ENCODE peak calls at places on chromosomes 7 and 10, in five cellular contexts. P, Y, N, W and E are unnamed samples.
A peak's percentile ranks its signal among the peaks of the same experiment; 100 is the strongest.

GRCh38 chr7:102286237-102287081 is at the start of gene SH2B2:
- DNase-seq in Y (peak; percentile 70), W (peak; percentile 59), N (peak; percentile 61), P (peak; percentile 79), E (peak; percentile 14)

GRCh38 chr7:104366390-104366789 is 38.0 kb downstream of the LHFPL3 start:
- DNase-seq in W (no peak), P (no peak), Y (no peak), N (no peak), E (no peak)

GRCh38 chr10:93445097-93445960 is 36.8 kb downstream of the MYOF start:
- DNase-seq in N (peak; percentile 97), Y (peak; percentile 95), P (peak; percentile 98), W (peak; percentile 90), E (no peak)

GRCh38 chr10:71061472-71061871 is 150.9 kb upstream of the UNC5B start:
- DNase-seq in Y (no peak), W (no peak), N (no peak), P (no peak), E (no peak)

GRCh38 chr7:40655426-40655825 is 520.6 kb downstream of the SUGCT start:
- DNase-seq in Y (no peak), W (no peak), N (no peak), P (no peak), E (no peak)

GRCh38 chr10:7872041-7872442 is 53.7 kb downstream of the TAF3 start:
- DNase-seq in P (peak; percentile 44), W (no peak), N (no peak), Y (no peak), E (no peak)

GRCh38 chr10:91856637-91857036 is 52.6 kb downstream of the FGFBP3 start:
- DNase-seq in N (no peak), P (peak; percentile 19), Y (no peak), W (no peak), E (no peak)

GRCh38 chr7:71842376-71842775 is 569.8 kb downstream of the CALN1 start:
- DNase-seq in W (no peak), P (no peak), Y (no peak), N (no peak), E (no peak)

GRCh38 chr7:117715784-117716445 is 157.3 kb downstream of the CTTNBP2 start:
- DNase-seq in P (peak; percentile 61), Y (peak; percentile 76), W (no peak), N (no peak), E (no peak)

GRCh38 chr7:73329861-73330581 is 2.1 kb downstream of the FKBP6 start:
- DNase-seq in W (no peak), N (no peak), Y (no peak), P (peak; percentile 36), E (no peak)

GRCh38 chr10:65611592-65611991 is 1314.2 kb upstream of the LRRTM3 start:
- DNase-seq in P (no peak), W (no peak), N (no peak), Y (no peak), E (no peak)

GRCh38 chr7:158524749-158525635 is 62.6 kb downstream of the PTPRN2 start:
- DNase-seq in W (no peak), P (no peak), Y (no peak), N (no peak), E (no peak)

GRCh38 chr10:80411267-80411668 is 2.9 kb downstream of the PRXL2A start:
- DNase-seq in N (peak; percentile 43), Y (peak; percentile 53), W (no peak), P (no peak), E (no peak)

GRCh38 chr10:52314007-52314821 is at the start of gene DKK1:
- DNase-seq in W (peak; percentile 45), Y (peak; percentile 76), N (peak; percentile 67), P (peak; percentile 92), E (no peak)

GRCh38 chr7:123004931-123005330 is 9.4 kb upstream of the TAS2R16 start:
- DNase-seq in W (no peak), Y (no peak), N (no peak), P (no peak), E (no peak)

GRCh38 chr7:3112499-3113134 is 69.0 kb upstream of the CARD11 start:
- DNase-seq in W (no peak), N (no peak), P (no peak), Y (no peak), E (no peak)

GRCh38 chr10:122513053-122513452 is 47.5 kb upstream of the DMBT1 start:
- DNase-seq in P (no peak), N (no peak), W (no peak), Y (no peak), E (no peak)

GRCh38 chr10:3323865-3324498 is 151.4 kb upstream of the PITRM1 start:
- DNase-seq in N (no peak), Y (no peak), P (peak; percentile 93), W (no peak), E (no peak)

GRCh38 chr7:41711283-41712064 is 8.6 kb upstream of the INHBA start:
- DNase-seq in P (peak; percentile 49), N (peak; percentile 36), Y (peak; percentile 34), W (no peak), E (no peak)

GRCh38 chr10:29430101-29430500 is 141.2 kb downstream of the LYZL1 start:
- DNase-seq in P (peak; percentile 33), Y (no peak), N (no peak), W (no peak), E (no peak)

GRCh38 chr7:27714831-27715444 is 25.0 kb upstream of the TAX1BP1 start:
- DNase-seq in N (no peak), W (no peak), P (no peak), Y (no peak), E (no peak)

GRCh38 chr7:41328544-41328943 is 374.3 kb downstream of the INHBA start:
- DNase-seq in Y (no peak), P (peak; percentile 55), W (no peak), N (no peak), E (no peak)

GRCh38 chr10:55500931-55501559 is 700.0 kb upstream of the PCDH15 start:
- DNase-seq in N (no peak), W (no peak), Y (peak; percentile 18), P (peak; percentile 52), E (no peak)

GRCh38 chr7:1986366-1987083 is 246.2 kb downstream of the MAD1L1 start:
- DNase-seq in Y (no peak), N (no peak), P (no peak), W (no peak), E (peak; percentile 61)

GRCh38 chr7:88758355-88759215 is 915 bp upstream of the ZNF804B start:
- DNase-seq in N (no peak), W (no peak), P (peak; percentile 52), Y (no peak), E (no peak)

GRCh38 chr10:16965740-16966447 is 148.7 kb upstream of the RSU1 start:
- DNase-seq in Y (no peak), W (no peak), N (no peak), P (peak; percentile 92), E (no peak)

GRCh38 chr10:71615538-71616329 is 103.8 kb downstream of the C10orf105 start:
- DNase-seq in N (no peak), P (no peak), Y (no peak), W (no peak), E (no peak)

GRCh38 chr7:87445897-87446296 is 29.6 kb downstream of the ABCB4 start:
- DNase-seq in P (no peak), W (no peak), Y (no peak), N (no peak), E (no peak)

GRCh38 chr10:5650664-5651063 is 15.7 kb downstream of the ASB13 start:
- DNase-seq in P (no peak), Y (no peak), N (no peak), W (no peak), E (no peak)
- H3K4me1 ChIP-seq in P (no peaks in the 10 kb centered on the region), Y (peaks cover 3% of the 10 kb centered on the region), N (peaks cover 10% of the 10 kb centered on the region), W (peaks cover 35% of the 10 kb centered on the region), E (no peaks in the 10 kb centered on the region)

DNA sequence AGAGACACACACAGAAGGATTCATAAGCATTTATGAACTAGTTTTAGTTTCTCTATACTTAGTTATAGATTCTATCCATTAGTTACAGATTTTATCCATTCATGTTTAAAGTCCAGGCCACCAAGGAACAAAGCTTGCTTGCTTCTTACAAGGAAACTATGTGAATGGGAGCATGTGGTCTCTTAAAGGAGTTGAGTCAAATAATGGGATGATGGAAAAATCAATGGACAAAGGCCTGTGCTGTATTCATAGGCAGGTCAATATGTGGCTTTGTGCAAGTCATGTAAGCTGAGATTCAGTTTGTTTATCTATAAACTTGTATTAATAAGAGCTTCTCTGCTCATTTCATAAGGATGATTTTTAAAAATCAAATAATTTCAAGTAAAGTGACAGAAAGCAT is 172.8 kb upstream of the CDK1 start:
- DNase-seq in Y (no peak), P (no peak), W (no peak), N (no peak), E (no peak)
- H3K4me3 ChIP-seq in Y (no peak overlapping the region), P (no peak overlapping the region), W (no peak overlapping the region), N (no peak overlapping the region), E (no peak overlapping the region)

DNA sequence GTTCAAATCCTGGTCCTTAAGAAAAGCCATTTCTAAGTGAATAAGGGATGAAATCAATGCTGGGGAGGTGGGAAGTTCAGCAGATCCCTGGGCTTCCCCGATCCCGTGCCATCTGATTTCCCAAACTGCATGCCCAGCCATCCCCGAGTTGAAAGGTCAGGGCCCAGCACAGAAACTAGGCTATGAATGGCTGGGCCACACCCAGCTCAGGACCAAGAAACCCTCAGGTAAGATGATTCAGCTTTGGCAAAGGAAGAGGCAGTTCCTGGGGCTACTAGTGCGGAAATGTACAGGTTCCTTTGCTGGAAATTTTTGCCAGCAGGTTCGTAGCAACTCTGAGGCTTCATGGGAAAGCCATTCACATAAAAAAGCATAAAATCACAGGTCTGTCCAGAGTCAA is 182.7 kb downstream of the FAM107B start:
- DNase-seq in W (no peak), N (no peak), Y (no peak), P (no peak), E (no peak)
- H3K4me1 ChIP-seq in W (peaks cover 10% of the 10 kb centered on the region), N (peaks cover 25% of the 10 kb centered on the region), Y (peaks cover 13% of the 10 kb centered on the region), P (peaks cover 22% of the 10 kb centered on the region), E (peaks cover 64% of the 10 kb centered on the region)

DNA sequence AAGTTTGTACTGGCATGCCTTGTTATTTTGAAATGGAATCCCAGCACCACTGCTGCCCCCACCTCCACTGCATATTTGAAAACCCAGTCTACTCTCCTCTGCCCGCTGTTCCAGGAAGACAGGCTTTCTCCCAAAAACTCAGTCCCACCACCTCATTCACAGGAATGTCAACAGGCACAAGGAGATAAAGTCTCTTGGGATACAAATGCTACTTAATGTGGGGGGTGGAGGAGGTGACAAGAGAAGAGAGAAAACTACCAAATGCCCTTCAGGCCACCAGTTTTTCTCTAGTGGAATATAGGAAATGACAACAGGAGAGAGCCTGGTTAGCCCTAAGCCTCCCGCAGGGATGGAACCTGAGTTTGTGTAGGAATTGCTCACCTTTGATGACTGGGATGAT is 1.0 kb upstream of the COL13A1 start:
- DNase-seq in N (no peak), Y (no peak), W (no peak), P (no peak), E (no peak)
- H3K4me3 ChIP-seq in N (no peak overlapping the region), Y (no peak overlapping the region), W (no peak overlapping the region), P (no peak overlapping the region), E (no peak overlapping the region)

GRCh38 chr10:78251041-78251434 is 217.4 kb downstream of the RPS24 start:
- DNase-seq in P (no peak), N (no peak), W (no peak), Y (no peak), E (no peak)
- H3K4me1 ChIP-seq in P (peaks cover 30% of the 10 kb centered on the region), N (peaks cover 4% of the 10 kb centered on the region), W (peaks cover 14% of the 10 kb centered on the region), Y (no peaks in the 10 kb centered on the region), E (no peaks in the 10 kb centered on the region)